ENCODE peak calls at places on chromosomes 7 and 10, in four cellular contexts. One of them, this sample, is unnamed. For H3K9me3, the result is how much of the 10 kb centered on the place peaks cover.

GRCh38 chr10:59493017-59493416 is 130.7 kb upstream of the FAM13C start:
- DNase-seq in CD8-positive, alpha-beta T cell: no peak
- DNase-seq in lower lobe of right lung: no peak
- DNase-seq in OCI-LY7: no peak
- DNase-seq in this sample: no peak

GRCh38 chr10:52486840-52487611 is 172.9 kb downstream of the DKK1 start:
- DNase-seq in CD8-positive, alpha-beta T cell: no peak
- DNase-seq in lower lobe of right lung: no peak
- DNase-seq in OCI-LY7: no peak
- DNase-seq in this sample: no peak

GRCh38 chr10:126384269-126384873 is 3.9 kb downstream of the ADAM12 start:
- DNase-seq in CD8-positive, alpha-beta T cell: no peak
- DNase-seq in lower lobe of right lung: no peak
- DNase-seq in OCI-LY7: no peak
- DNase-seq in this sample: no peak

GRCh38 chr7:33040803-33041516 is 21.6 kb downstream of the NT5C3A start:
- DNase-seq in CD8-positive, alpha-beta T cell: peak
- DNase-seq in lower lobe of right lung: no peak
- DNase-seq in OCI-LY7: peak
- DNase-seq in this sample: peak

GRCh38 chr7:90520484-90520883 is 51.0 kb downstream of the PTTG1IP2 start:
- DNase-seq in CD8-positive, alpha-beta T cell: no peak
- DNase-seq in lower lobe of right lung: no peak
- DNase-seq in OCI-LY7: no peak
- DNase-seq in this sample: no peak

GRCh38 chr7:152435384-152436278 is at the start of gene KMT2C:
- DNase-seq in CD8-positive, alpha-beta T cell: peak
- DNase-seq in lower lobe of right lung: peak
- DNase-seq in OCI-LY7: peak
- DNase-seq in this sample: peak

GRCh38 chr10:132193907-132194552 is 7.3 kb downstream of the DPYSL4 start:
- DNase-seq in CD8-positive, alpha-beta T cell: no peak
- DNase-seq in lower lobe of right lung: peak
- DNase-seq in OCI-LY7: peak
- DNase-seq in this sample: peak

GRCh38 chr7:129828989-129829676 is 123.6 kb downstream of the UBE2H start:
- DNase-seq in CD8-positive, alpha-beta T cell: no peak
- DNase-seq in lower lobe of right lung: no peak
- DNase-seq in OCI-LY7: no peak
- DNase-seq in this sample: no peak

GRCh38 chr10:97399843-97400545 is 1.1 kb downstream of the RRP12 start:
- DNase-seq in CD8-positive, alpha-beta T cell: no peak
- DNase-seq in lower lobe of right lung: no peak
- DNase-seq in OCI-LY7: peak
- DNase-seq in this sample: no peak

GRCh38 chr7:138002828-138003189 is 923 bp upstream of the CREB3L2 start:
- DNase-seq in CD8-positive, alpha-beta T cell: no peak
- DNase-seq in lower lobe of right lung: no peak
- DNase-seq in OCI-LY7: no peak
- DNase-seq in this sample: no peak

GRCh38 chr10:79333513-79333912 is 13.8 kb upstream of the PPIF start:
- DNase-seq in CD8-positive, alpha-beta T cell: no peak
- DNase-seq in lower lobe of right lung: no peak
- DNase-seq in OCI-LY7: no peak
- DNase-seq in this sample: no peak

GRCh38 chr7:135075716-135076115 is 72.2 kb upstream of the TMEM140 start:
- DNase-seq in CD8-positive, alpha-beta T cell: no peak
- DNase-seq in lower lobe of right lung: no peak
- DNase-seq in OCI-LY7: no peak
- DNase-seq in this sample: no peak

GRCh38 chr7:135167360-135167759 is 3.1 kb downstream of the CYREN start:
- DNase-seq in CD8-positive, alpha-beta T cell: no peak
- DNase-seq in lower lobe of right lung: no peak
- DNase-seq in OCI-LY7: no peak
- DNase-seq in this sample: no peak

GRCh38 chr10:108911814-108912541 is 1011.3 kb downstream of the XPNPEP1 start:
- DNase-seq in CD8-positive, alpha-beta T cell: no peak
- DNase-seq in lower lobe of right lung: peak
- DNase-seq in OCI-LY7: no peak
- DNase-seq in this sample: no peak

GRCh38 chr10:98555011-98555619 is 108.4 kb upstream of the HPS1 start:
- DNase-seq in CD8-positive, alpha-beta T cell: no peak
- DNase-seq in lower lobe of right lung: no peak
- DNase-seq in OCI-LY7: no peak
- DNase-seq in this sample: no peak

GRCh38 chr7:119733480-119733879 is 539.5 kb upstream of the KCND2 start:
- DNase-seq in CD8-positive, alpha-beta T cell: no peak
- DNase-seq in lower lobe of right lung: no peak
- DNase-seq in OCI-LY7: no peak
- DNase-seq in this sample: no peak

GRCh38 chr10:116631871-116632295 is 11.1 kb downstream of the PNLIPRP2 start:
- DNase-seq in CD8-positive, alpha-beta T cell: no peak
- DNase-seq in lower lobe of right lung: no peak
- DNase-seq in OCI-LY7: no peak
- DNase-seq in this sample: no peak

GRCh38 chr7:136294977-136295376 is 317.8 kb upstream of the MTPN start:
- DNase-seq in CD8-positive, alpha-beta T cell: no peak
- DNase-seq in lower lobe of right lung: no peak
- DNase-seq in OCI-LY7: peak
- DNase-seq in this sample: no peak

GRCh38 chr10:132110713-132111112 is 45.0 kb downstream of the JAKMIP3 start:
- DNase-seq in CD8-positive, alpha-beta T cell: peak
- DNase-seq in lower lobe of right lung: peak
- DNase-seq in OCI-LY7: no peak
- DNase-seq in this sample: no peak

GRCh38 chr7:46059308-46060020 is 138.4 kb upstream of the IGFBP3 start:
- DNase-seq in CD8-positive, alpha-beta T cell: no peak
- DNase-seq in lower lobe of right lung: no peak
- DNase-seq in OCI-LY7: no peak
- DNase-seq in this sample: no peak

GRCh38 chr10:30617070-30617469 is 12.5 kb downstream of the LYZL2 start:
- DNase-seq in CD8-positive, alpha-beta T cell: no peak
- DNase-seq in lower lobe of right lung: no peak
- DNase-seq in OCI-LY7: no peak
- DNase-seq in this sample: no peak

GRCh38 chr7:100764841-100765240 is 31.4 kb downstream of the ZAN start:
- DNase-seq in CD8-positive, alpha-beta T cell: no peak
- DNase-seq in lower lobe of right lung: no peak
- DNase-seq in OCI-LY7: no peak
- DNase-seq in this sample: no peak

GRCh38 chr7:35258125-35258890 is 4.4 kb upstream of the TBX20 start:
- DNase-seq in CD8-positive, alpha-beta T cell: no peak
- DNase-seq in lower lobe of right lung: no peak
- DNase-seq in OCI-LY7: no peak
- DNase-seq in this sample: no peak

GRCh38 chr10:79404231-79404609 is 41.2 kb downstream of the ZCCHC24 start:
- DNase-seq in CD8-positive, alpha-beta T cell: no peak
- DNase-seq in lower lobe of right lung: peak
- DNase-seq in OCI-LY7: no peak
- DNase-seq in this sample: no peak

GRCh38 chr7:29363636-29364425 is 169.3 kb downstream of the CHN2 start:
- DNase-seq in CD8-positive, alpha-beta T cell: no peak
- DNase-seq in lower lobe of right lung: no peak
- DNase-seq in OCI-LY7: no peak
- DNase-seq in this sample: no peak

GRCh38 chr7:291302-292092 is 1.5 kb downstream of the FOXL3 start:
- DNase-seq in CD8-positive, alpha-beta T cell: no peak
- DNase-seq in lower lobe of right lung: peak
- DNase-seq in OCI-LY7: no peak
- DNase-seq in this sample: no peak

GRCh38 chr7:134368851-134369533 is 52.3 kb upstream of the SLC35B4 start:
- DNase-seq in CD8-positive, alpha-beta T cell: no peak
- DNase-seq in lower lobe of right lung: no peak
- DNase-seq in OCI-LY7: no peak
- DNase-seq in this sample: no peak

GRCh38 chr10:60192986-60193385 is 196.7 kb downstream of the ANK3 start:
- DNase-seq in CD8-positive, alpha-beta T cell: no peak
- DNase-seq in lower lobe of right lung: no peak
- DNase-seq in OCI-LY7: no peak
- DNase-seq in this sample: no peak

GRCh38 chr10:77451886-77452285 is 185.7 kb downstream of the KCNMA1 start:
- DNase-seq in CD8-positive, alpha-beta T cell: no peak
- DNase-seq in lower lobe of right lung: no peak
- DNase-seq in OCI-LY7: no peak
- DNase-seq in this sample: no peak

GRCh38 chr7:122802211-122802833 is 83.9 kb downstream of the CADPS2 start:
- DNase-seq in CD8-positive, alpha-beta T cell: no peak
- DNase-seq in lower lobe of right lung: no peak
- DNase-seq in OCI-LY7: no peak
- DNase-seq in this sample: no peak

GRCh38 chr7:148483515-148483914 is 107.1 kb upstream of the C7orf33 start:
- DNase-seq in CD8-positive, alpha-beta T cell: no peak
- DNase-seq in lower lobe of right lung: no peak
- DNase-seq in OCI-LY7: no peak
- DNase-seq in this sample: no peak
- H3K9me3 ChIP-seq in CD8-positive, alpha-beta T cell: under half
- H3K9me3 ChIP-seq in lower lobe of right lung: under half
- H3K9me3 ChIP-seq in OCI-LY7: under half
- H3K9me3 ChIP-seq in this sample: under half

GRCh38 chr10:86769991-86770390 is 13.6 kb downstream of the BMPR1A start:
- DNase-seq in CD8-positive, alpha-beta T cell: no peak
- DNase-seq in lower lobe of right lung: no peak
- DNase-seq in OCI-LY7: no peak
- DNase-seq in this sample: no peak
- H3K4me3 ChIP-seq in CD8-positive, alpha-beta T cell: no peak
- H3K4me3 ChIP-seq in lower lobe of right lung: no peak
- H3K4me3 ChIP-seq in OCI-LY7: no peak
- H3K4me3 ChIP-seq in this sample: no peak

DNA sequence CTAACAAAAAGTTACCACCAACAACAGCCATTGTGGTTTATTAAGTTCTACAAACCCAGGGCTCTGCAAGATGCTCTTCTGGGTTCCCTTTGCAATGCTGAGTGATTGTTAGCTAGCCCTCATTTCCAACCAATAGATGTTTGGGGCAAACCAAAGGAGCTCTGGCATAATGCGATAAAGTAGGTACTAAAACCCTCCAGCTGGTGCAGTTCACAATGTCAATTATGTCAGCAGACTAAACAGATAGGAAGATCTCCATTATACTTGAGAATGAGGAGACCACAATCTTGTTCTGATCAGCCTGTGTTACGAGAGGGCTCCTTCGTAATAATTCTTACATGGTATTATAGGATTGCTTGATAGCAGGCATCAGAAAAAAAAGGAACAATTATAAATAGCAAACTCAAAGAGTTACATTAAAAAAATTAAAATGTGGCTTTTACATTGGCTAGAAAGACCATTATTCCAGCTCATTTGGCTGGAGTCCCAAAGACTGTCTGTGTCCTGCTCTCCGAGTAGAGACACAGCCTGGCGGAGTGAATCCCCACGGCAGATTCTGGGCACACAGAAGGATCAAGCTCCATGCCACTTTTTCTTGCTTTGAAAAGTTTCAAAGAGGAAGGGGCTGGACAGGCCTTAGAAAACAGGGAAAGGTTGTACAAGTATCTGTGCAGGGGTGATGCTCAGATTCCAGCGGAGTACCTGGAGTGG is 93.8 kb downstream of the ZRANB1 start:
- DNase-seq in CD8-positive, alpha-beta T cell: no peak
- DNase-seq in lower lobe of right lung: no peak
- DNase-seq in OCI-LY7: no peak
- DNase-seq in this sample: no peak
- H3K27ac ChIP-seq in CD8-positive, alpha-beta T cell: no peak
- H3K27ac ChIP-seq in lower lobe of right lung: no peak
- H3K27ac ChIP-seq in OCI-LY7: no peak
- H3K27ac ChIP-seq in this sample: no peak

GRCh38 chr7:52925332-52925731 is 110.1 kb upstream of the POM121L12 start:
- DNase-seq in CD8-positive, alpha-beta T cell: no peak
- DNase-seq in lower lobe of right lung: no peak
- DNase-seq in OCI-LY7: no peak
- DNase-seq in this sample: no peak
- H3K9me3 ChIP-seq in CD8-positive, alpha-beta T cell: under half
- H3K9me3 ChIP-seq in lower lobe of right lung: under half
- H3K9me3 ChIP-seq in OCI-LY7: under half
- H3K9me3 ChIP-seq in this sample: under half

GRCh38 chr10:450463-450862 is 239.0 kb downstream of the DIP2C start:
- DNase-seq in CD8-positive, alpha-beta T cell: no peak
- DNase-seq in lower lobe of right lung: no peak
- DNase-seq in OCI-LY7: peak
- DNase-seq in this sample: no peak
- H3K4me3 ChIP-seq in CD8-positive, alpha-beta T cell: peak
- H3K4me3 ChIP-seq in lower lobe of right lung: no peak
- H3K4me3 ChIP-seq in OCI-LY7: peak
- H3K4me3 ChIP-seq in this sample: peak

DNA sequence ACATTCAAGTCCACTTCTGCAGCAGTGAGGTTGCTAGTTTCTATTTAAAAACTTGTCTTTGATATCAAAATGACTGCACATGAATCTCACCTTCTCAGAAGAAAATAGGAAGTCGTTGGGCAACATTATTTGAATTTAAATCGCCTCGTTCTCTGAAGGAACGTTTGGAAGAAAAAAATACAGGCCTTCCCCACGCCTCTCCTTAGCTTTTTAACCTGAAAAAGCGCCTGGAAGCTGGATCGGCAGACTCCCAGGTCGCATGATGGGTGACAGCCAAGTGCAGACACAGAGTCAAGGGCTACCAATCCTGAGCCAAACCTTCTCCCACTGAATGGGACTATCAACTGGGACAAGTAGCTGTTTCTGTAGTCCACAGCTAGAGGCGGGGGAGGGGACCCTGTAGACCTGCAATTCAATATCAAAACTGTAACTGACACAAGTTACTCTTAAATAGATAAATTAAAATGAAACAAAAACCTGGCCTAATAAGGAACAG is 2.2 kb downstream of the FAM53B start:
- DNase-seq in CD8-positive, alpha-beta T cell: peak
- DNase-seq in lower lobe of right lung: no peak
- DNase-seq in OCI-LY7: peak
- DNase-seq in this sample: no peak
- H3K27ac ChIP-seq in CD8-positive, alpha-beta T cell: peak
- H3K27ac ChIP-seq in lower lobe of right lung: peak
- H3K27ac ChIP-seq in OCI-LY7: peak
- H3K27ac ChIP-seq in this sample: peak

This sample was measured in CD8-positive, alpha-beta memory T cell.